ENCODE peak calls at places on chromosomes 13 and 19, in eight cellular contexts. E, G, S, N, B, P, W and A are unnamed samples.

GRCh38 chr19:36604656-36605100 is 435 bp upstream of the ZNF382 start:
- DNase-seq in S (peak; percentile 30), G (peak; percentile 40), W (peak; percentile 54), P (no peak), N (no peak), B (peak; percentile 2), E (no peak), A (peak; percentile 81)

GRCh38 chr19:11736696-11737095 is 2.0 kb downstream of the ZNF823 start:
- DNase-seq in N (no peak), S (peak; percentile 40), E (no peak), P (no peak), G (peak; percentile 33), B (peak; percentile 84), W (no peak), A (peak; percentile 21)

GRCh38 chr13:40488869-40489391 is 177.5 kb downstream of the FOXO1 start:
- DNase-seq in G (no peak), E (no peak), N (no peak), S (no peak), P (no peak), B (no peak), W (no peak), A (no peak)

GRCh38 chr19:56309511-56310185 is 5.0 kb downstream of the ZSCAN5A start:
- DNase-seq in G (peak; percentile 4), B (peak; percentile 87), W (peak; percentile 39), N (peak; percentile 70), P (peak; percentile 56), S (no peak), E (no peak), A (peak; percentile 80)

GRCh38 chr19:43784251-43784980 is 3.6 kb upstream of the KCNN4 start:
- DNase-seq in W (no peak), B (peak; percentile 94), S (no peak), G (peak; percentile 85), P (peak; percentile 77), E (peak; percentile 92), N (no peak), A (no peak)

GRCh38 chr13:26605845-26606244 is 48.4 kb downstream of the WASF3 start:
- DNase-seq in N (peak; percentile 25), P (no peak), E (peak; percentile 3), S (no peak), W (peak; percentile 12), G (no peak), B (peak; percentile 5), A (no peak)

GRCh38 chr13:33446821-33447481 is 161.4 kb upstream of the STARD13 start:
- DNase-seq in W (no peak), G (no peak), S (no peak), B (no peak), P (no peak), E (no peak), N (no peak), A (no peak)

GRCh38 chr19:28578786-28579505 is 634.0 kb downstream of the UQCRFS1 start:
- DNase-seq in B (no peak), N (no peak), W (no peak), G (no peak), P (no peak), S (no peak), E (no peak), A (no peak)

GRCh38 chr19:13764821-13765394 is 586 bp downstream of the MRI1 start:
- DNase-seq in E (no peak), P (no peak), B (peak; percentile 41), N (no peak), G (no peak), S (no peak), W (no peak), A (peak; percentile 74)

GRCh38 chr13:41054919-41055619 is 6.2 kb upstream of the WBP4 start:
- DNase-seq in G (no peak), E (no peak), W (peak; percentile 35), S (no peak), B (peak; percentile 59), N (no peak), P (no peak), A (peak; percentile 15)

GRCh38 chr13:35716644-35717170 is 240.2 kb upstream of the MAB21L1 start:
- DNase-seq in N (no peak), B (no peak), S (no peak), E (no peak), W (no peak), P (no peak), G (no peak), A (no peak)

GRCh38 chr13:98411013-98411412 is 165.9 kb downstream of the STK24 start:
- DNase-seq in E (no peak), S (no peak), B (no peak), P (no peak), W (no peak), N (no peak), G (no peak), A (no peak)

GRCh38 chr19:14113762-14114414 is 3.7 kb downstream of the PRKACA start:
- DNase-seq in B (peak; percentile 91), P (peak; percentile 87), N (no peak), W (no peak), G (no peak), S (no peak), E (no peak), A (no peak)

GRCh38 chr19:6498294-6499036 is 3.6 kb downstream of the TUBB4A start:
- DNase-seq in P (no peak), E (no peak), S (no peak), B (no peak), G (no peak), W (no peak), N (no peak), A (no peak)

GRCh38 chr19:1523412-1524205 is at the start of gene PLK5:
- DNase-seq in G (no peak), S (no peak), B (peak; percentile 21), W (no peak), E (no peak), P (no peak), N (no peak), A (peak; percentile 69)

GRCh38 chr13:106691251-106691650 is 123.3 kb upstream of the ARGLU1 start:
- DNase-seq in S (no peak), G (no peak), P (no peak), W (no peak), N (no peak), B (no peak), E (no peak), A (no peak)

GRCh38 chr13:102913924-102914628 is 68.2 kb downstream of the ERCC5 start:
- DNase-seq in S (no peak), W (no peak), N (no peak), B (no peak), G (peak; percentile 16), P (no peak), E (no peak), A (no peak)

GRCh38 chr13:106110241-106110855 is 425.1 kb downstream of the EFNB2 start:
- DNase-seq in S (no peak), G (peak; percentile 25), E (no peak), W (no peak), N (no peak), P (no peak), B (no peak), A (no peak)

GRCh38 chr13:85970727-85971126 is 171.5 kb upstream of the SLITRK6 start:
- DNase-seq in S (no peak), E (no peak), P (no peak), B (no peak), G (no peak), W (no peak), N (no peak), A (no peak)

GRCh38 chr19:38149597-38149996 is 74.4 kb downstream of the DPF1 start:
- DNase-seq in S (no peak), B (peak; percentile 39), E (no peak), G (peak; percentile 22), W (no peak), N (no peak), P (no peak), A (no peak)

DNA sequence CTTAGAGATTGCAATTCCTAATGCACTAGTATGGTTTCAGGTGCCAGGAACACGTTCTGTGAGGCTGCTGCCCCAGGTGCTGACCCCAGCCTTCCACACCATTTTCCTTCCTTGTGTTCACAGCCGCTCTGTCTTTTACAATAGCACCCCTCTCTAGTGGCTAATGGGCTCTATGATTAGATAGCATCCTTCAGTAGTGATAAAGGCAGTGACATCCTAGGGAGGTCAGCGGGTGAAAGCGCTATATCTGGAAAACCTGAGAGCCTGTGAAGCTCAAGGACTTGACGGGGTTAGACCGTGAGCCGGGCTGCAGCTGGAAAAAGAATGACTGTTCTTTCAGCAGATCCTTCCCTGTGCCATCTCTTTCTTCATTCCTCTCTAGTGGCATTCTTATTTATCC is 21.7 kb downstream of the ALOX5AP start:
- DNase-seq in S (no peak), E (no peak), W (no peak), G (no peak), B (no peak), N (no peak), P (no peak), A (peak; percentile 46)
- TF ChIP-seq RAD21 in S (no peak), E (no peak), W (no peak), G (no peak), B (no peak), N (no peak), P (no peak), A (no peak)

GRCh38 chr19:15453091-15453498 is 3.3 kb upstream of the WIZ start:
- DNase-seq in E (no peak), S (no peak), P (no peak), W (no peak), B (no peak), N (no peak), G (no peak), A (peak; percentile 75)
- TF ChIP-seq RAD21 in E (no peak), S (no peak), P (no peak), W (no peak), B (no peak), N (no peak), G (peak; percentile 20), A (no peak)

GRCh38 chr19:54379187-54379678 is 14.5 kb upstream of the LAIR1 start:
- DNase-seq in S (no peak), B (no peak), G (no peak), E (no peak), N (no peak), W (no peak), P (no peak), A (no peak)

GRCh38 chr19:54376610-54377009 is 11.9 kb upstream of the LAIR1 start:
- DNase-seq in B (no peak), P (no peak), S (no peak), E (no peak), G (no peak), N (no peak), W (no peak), A (no peak)

GRCh38 chr19:54369082-54369691 is 4.5 kb upstream of the LAIR1 start:
- DNase-seq in E (no peak), S (no peak), N (no peak), B (no peak), W (no peak), P (no peak), G (no peak), A (no peak)

DNA sequence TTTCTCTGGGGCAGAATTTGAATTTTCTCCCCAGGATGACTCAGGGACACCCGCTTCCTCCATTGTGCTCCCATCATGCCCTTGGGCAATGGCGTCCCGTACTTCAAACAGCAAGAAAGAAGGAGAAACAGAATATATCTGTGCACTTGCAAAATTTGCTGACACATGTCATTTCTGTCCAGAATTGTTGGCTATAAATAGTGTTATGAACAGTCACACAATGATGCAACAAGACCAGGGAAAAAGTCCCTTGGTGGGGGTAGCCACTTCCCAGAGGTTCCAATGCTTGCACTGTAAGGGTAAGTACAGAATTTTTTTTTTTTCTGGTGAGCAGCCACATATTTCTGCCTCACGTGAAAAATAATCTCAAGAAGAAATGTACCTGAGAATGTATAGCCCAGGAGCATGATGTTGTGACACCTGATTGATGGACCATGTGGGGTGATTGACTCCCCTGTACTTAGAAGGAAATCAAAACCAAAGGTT is 9.1 kb upstream of the LAIR1 start:
- DNase-seq in B (no peak), G (no peak), N (no peak), W (no peak), S (no peak), P (no peak), E (no peak), A (no peak)
- TF ChIP-seq RAD21 in B (no peak), G (no peak), N (no peak), W (no peak), S (no peak), P (no peak), E (no peak), A (no peak)

GRCh38 chr13:113207890-113208423 is 512 bp downstream of the PCID2 start:
- DNase-seq in W (peak; percentile 26), E (no peak), B (peak; percentile 45), N (no peak), P (no peak), G (peak; percentile 59), S (no peak), A (no peak)
- TF ChIP-seq RAD21 in W (no peak), E (no peak), B (no peak), N (no peak), P (no peak), G (peak; percentile 27), S (no peak), A (no peak)